ENCODE peak calls at places on chromosomes 6 and 20, in six cellular contexts. B, G, A, C, U and R are unnamed samples.

GRCh38 chr6:104653786-104654185 is 205.9 kb downstream of the HACE1 start:
- DNase-seq in G (no peak), B (no peak), C (no peak), U (no peak), A (peak), R (no peak)

GRCh38 chr20:63096681-63097335 is 90.0 kb upstream of the BHLHE23 start:
- DNase-seq in U (no peak), A (no peak), G (no peak), B (no peak), C (no peak), R (no peak)

GRCh38 chr6:49676671-49677281 is 36.6 kb downstream of the CRISP2 start:
- DNase-seq in U (peak), B (peak), C (no peak), A (peak), G (no peak), R (peak)

GRCh38 chr6:102759415-102759814 is 1365.9 kb downstream of the GRIK2 start:
- DNase-seq in C (no peak), U (no peak), A (no peak), G (no peak), B (no peak), R (no peak)

GRCh38 chr20:64106981-64107735 is at the start of gene NPBWR2:
- DNase-seq in G (no peak), A (no peak), U (no peak), B (no peak), C (no peak), R (peak)

GRCh38 chr6:112296122-112296521 is 41.8 kb upstream of the LAMA4 start:
- DNase-seq in A (peak), G (peak), C (peak), B (peak), U (peak), R (peak)

GRCh38 chr6:51350308-51350904 is 531.7 kb downstream of the TFAP2B start:
- DNase-seq in A (peak), B (no peak), G (no peak), C (peak), U (peak), R (no peak)

GRCh38 chr6:111573118-111573883 is 32.4 kb downstream of the TRAF3IP2 start:
- DNase-seq in B (peak), U (peak), A (peak), G (no peak), C (peak), R (no peak)

GRCh38 chr20:52649727-52650126 is 322.4 kb upstream of the TSHZ2 start:
- DNase-seq in G (no peak), C (no peak), B (no peak), U (no peak), A (no peak), R (peak)

GRCh38 chr20:22536141-22536828 is 48.1 kb downstream of the FOXA2 start:
- DNase-seq in B (no peak), G (no peak), C (no peak), U (no peak), A (no peak), R (no peak)

GRCh38 chr6:161439093-161439492 is 165.2 kb upstream of the AGPAT4 start:
- DNase-seq in B (peak), U (peak), A (peak), G (no peak), C (no peak), R (no peak)

GRCh38 chr6:80531676-80532619 is 425.5 kb downstream of the BCKDHB start:
- DNase-seq in A (no peak), U (no peak), G (no peak), B (peak), C (no peak), R (no peak)
- H2AFZ ChIP-seq in A (no peak), U (no peak), G (no peak), B (no peak), C (no peak), R (no peak)

GRCh38 chr6:137970368-137970767 is 103.3 kb downstream of the TNFAIP3 start:
- DNase-seq in A (no peak), U (no peak), B (no peak), C (no peak), G (no peak), R (no peak)
- H3K4me2 ChIP-seq in A (no peak), U (no peak), B (no peak), C (no peak), G (no peak), R (no peak)

DNA sequence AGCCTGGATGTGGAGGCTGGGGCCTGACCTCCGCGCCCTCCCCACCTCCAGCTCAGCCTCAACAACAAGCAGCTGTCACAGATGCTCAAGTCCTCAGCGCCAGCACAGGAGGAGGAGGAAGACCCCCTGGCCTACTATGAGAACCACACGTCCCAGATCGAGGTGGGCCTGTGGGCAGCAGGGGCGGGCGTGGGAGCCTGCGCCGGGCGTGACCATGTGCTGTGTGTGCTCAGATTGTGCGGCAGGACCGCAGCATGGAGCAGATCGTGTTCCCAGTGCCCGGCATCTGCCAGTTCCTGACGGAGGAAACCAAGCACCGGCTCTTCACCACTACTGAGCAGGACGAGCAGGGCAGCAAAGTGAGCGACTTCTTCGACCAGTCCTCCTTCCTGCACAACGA is 23.5 kb downstream of the UQCC2 start:
- DNase-seq in B (no peak), U (no peak), A (no peak), C (no peak), G (no peak), R (no peak)
- H2AFZ ChIP-seq in B (no peak), U (no peak), A (no peak), C (no peak), G (no peak), R (no peak)

GRCh38 chr6:36779227-36779626 is 60.0 kb downstream of the CPNE5 start:
- DNase-seq in U (no peak), A (no peak), B (no peak), C (no peak), G (no peak), R (no peak)

GRCh38 chr6:36783603-36784378 is 55.5 kb downstream of the CPNE5 start:
- DNase-seq in U (no peak), A (no peak), B (no peak), C (no peak), G (no peak), R (no peak)

GRCh38 chr6:36777806-36778205 is 61.4 kb downstream of the CPNE5 start:
- DNase-seq in C (no peak), B (no peak), G (no peak), A (no peak), U (no peak), R (no peak)

GRCh38 chr6:36781669-36782068 is 57.6 kb downstream of the CPNE5 start:
- DNase-seq in U (no peak), C (no peak), B (no peak), G (no peak), A (peak), R (no peak)

GRCh38 chr6:36780517-36781210 is 58.6 kb downstream of the CPNE5 start:
- DNase-seq in C (peak), G (peak), A (no peak), B (no peak), U (no peak), R (no peak)
- H3K4me2 ChIP-seq in C (no peak), G (peak), A (no peak), B (no peak), U (no peak), R (peak)

DNA sequence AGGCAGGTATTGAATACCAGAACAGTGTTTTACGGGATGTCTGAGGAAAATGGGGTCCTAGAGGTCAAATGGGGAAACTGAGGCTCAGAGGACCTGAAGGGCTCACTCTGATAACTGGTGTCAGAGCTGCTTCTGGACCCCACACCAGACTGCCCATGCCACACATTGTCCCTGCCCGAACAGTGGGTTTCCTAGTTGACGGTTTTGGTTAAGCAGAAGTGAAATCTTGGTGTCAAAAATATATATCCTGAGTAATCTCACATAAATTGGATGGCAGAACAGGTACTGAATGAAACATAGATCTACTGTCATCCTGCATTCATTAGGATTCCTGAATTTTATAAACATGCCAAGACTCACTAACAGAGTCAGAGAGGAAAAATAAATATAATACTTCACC is 16.3 kb downstream of the NOX3 start:
- DNase-seq in B (no peak), G (no peak), A (no peak), U (no peak), C (no peak), R (no peak)
- H2AFZ ChIP-seq in B (no peak), G (no peak), A (no peak), U (no peak), C (no peak), R (no peak)

GRCh38 chr20:32779500-32780215 is 17.5 kb downstream of the DNMT3B start:
- DNase-seq in A (no peak), U (no peak), G (no peak), B (no peak), C (no peak), R (no peak)
- H3K4me2 ChIP-seq in A (no peak), U (no peak), G (no peak), B (no peak), C (no peak), R (no peak)

GRCh38 chr6:36884610-36885009 is 1.1 kb upstream of the C6orf89 start:
- DNase-seq in C (no peak), B (no peak), U (no peak), G (no peak), A (no peak), R (no peak)
- H2AFZ ChIP-seq in C (peak), B (no peak), U (no peak), G (no peak), A (no peak), R (peak)

GRCh38 chr20:42553374-42553773 is 636.3 kb downstream of the PTPRT start:
- DNase-seq in A (no peak), G (no peak), U (no peak), B (no peak), C (no peak), R (no peak)
- H3K4me2 ChIP-seq in A (no peak), G (no peak), U (no peak), B (no peak), C (no peak), R (no peak)

GRCh38 chr6:150739711-150740349 is 125.7 kb upstream of the MTHFD1L start:
- DNase-seq in B (no peak), U (no peak), C (no peak), A (no peak), G (no peak), R (no peak)

GRCh38 chr6:150744522-150745260 is 120.8 kb upstream of the MTHFD1L start:
- DNase-seq in A (no peak), G (no peak), B (no peak), C (no peak), U (no peak), R (no peak)

GRCh38 chr6:150741633-150742200 is 123.8 kb upstream of the MTHFD1L start:
- DNase-seq in G (peak), C (no peak), U (peak), B (no peak), A (peak), R (no peak)

GRCh38 chr6:150738092-150738625 is 127.3 kb upstream of the MTHFD1L start:
- DNase-seq in C (no peak), U (no peak), B (no peak), A (no peak), G (no peak), R (no peak)

GRCh38 chr6:150740453-150740852 is 125.0 kb upstream of the MTHFD1L start:
- DNase-seq in U (no peak), B (no peak), A (no peak), C (no peak), G (no peak), R (no peak)
- H2AFZ ChIP-seq in U (no peak), B (no peak), A (no peak), C (no peak), G (no peak), R (no peak)